ENCODE peak calls at places on chromosomes 11 and 22, in seven cellular contexts. G is Karpas-422, A is keratinocyte, Y is neural progenitor cell, S is A549, C is mammary epithelial cell, W is HCT116. X is an unnamed sample.

GRCh38 chr11:95341246-95341645 is 110.2 kb upstream of the SESN3 start:
- DNase-seq in G (no peak), A (no peak), Y (no peak), S (no peak), C (peak; percentile 43), W (no peak), X (peak; percentile 30)

GRCh38 chr11:2664886-2665746 is 34.7 kb downstream of the KCNQ1OT1 start:
- DNase-seq in G (no peak), A (no peak), Y (no peak), S (no peak), C (no peak), W (no peak), X (no peak)

GRCh38 chr22:46202897-46203589 is 47.0 kb downstream of the CDPF1 start:
- DNase-seq in G (no peak), A (no peak), Y (no peak), S (no peak), C (no peak), W (no peak), X (no peak)

GRCh38 chr11:123194308-123195181 is 503 bp downstream of the CLMP start:
- DNase-seq in G (no peak), A (no peak), Y (peak; percentile 72), S (peak; percentile 39), C (peak; percentile 56), W (no peak), X (peak; percentile 63)

GRCh38 chr11:126782810-126783209 is 217.8 kb downstream of the KIRREL3 start:
- DNase-seq in G (no peak), A (no peak), Y (no peak), S (no peak), C (no peak), W (no peak), X (no peak)

GRCh38 chr11:122642971-122643370 is 12.6 kb upstream of the UBASH3B start:
- DNase-seq in G (no peak), A (no peak), Y (no peak), S (peak; percentile 57), C (no peak), W (no peak), X (no peak)

GRCh38 chr11:111429066-111429506 is 50.0 kb upstream of the POU2AF1 start:
- DNase-seq in G (peak; percentile 100), A (peak; percentile 9), Y (peak; percentile 26), S (no peak), C (peak; percentile 44), W (peak; percentile 39), X (no peak)

GRCh38 chr22:24398409-24398808 is 29.0 kb upstream of the ADORA2A start:
- DNase-seq in G (peak; percentile 53), A (no peak), Y (no peak), S (no peak), C (no peak), W (no peak), X (no peak)

GRCh38 chr11:81749245-81749644 is 984.4 kb downstream of the FAM181B start:
- DNase-seq in G (no peak), A (no peak), Y (no peak), S (no peak), C (no peak), W (no peak), X (no peak)

GRCh38 chr11:112082729-112083128 is 3.8 kb downstream of the TIMM8B start:
- DNase-seq in G (no peak), A (no peak), Y (no peak), S (no peak), C (peak; percentile 31), W (no peak), X (peak; percentile 53)

GRCh38 chr11:117146521-117146920 is 2.4 kb downstream of the PAFAH1B2 start:
- DNase-seq in G (no peak), A (no peak), Y (no peak), S (no peak), C (no peak), W (no peak), X (peak; percentile 36)
- H3K4me2 ChIP-seq in G (no peak overlapping the region), A (peak overlapping the region; percentile 9), Y (no peak overlapping the region), S (no peak overlapping the region), C (peak overlapping the region; percentile 46), W (no peak overlapping the region), X (peak overlapping the region; percentile 75)

GRCh38 chr11:69640995-69641581 is at the start of gene CCND1:
- DNase-seq in G (peak; percentile 56), A (no peak), Y (peak; percentile 96), S (peak; percentile 71), C (peak; percentile 85), W (peak; percentile 85), X (peak; percentile 91)

GRCh38 chr11:69637956-69638871 is 2.7 kb upstream of the CCND1 start:
- DNase-seq in G (no peak), A (no peak), Y (peak; percentile 88), S (peak; percentile 48), C (peak; percentile 54), W (peak; percentile 80), X (peak; percentile 82)

GRCh38 chr11:69638941-69639681 is 1.8 kb upstream of the CCND1 start:
- DNase-seq in G (peak; percentile 52), A (peak; percentile 78), Y (peak; percentile 98), S (peak; percentile 81), C (peak; percentile 95), W (peak; percentile 95), X (peak; percentile 97)

GRCh38 chr11:69640260-69640994 is 529 bp upstream of the CCND1 start:
- DNase-seq in G (peak; percentile 46), A (no peak), Y (peak; percentile 48), S (no peak), C (peak; percentile 52), W (no peak), X (no peak)

GRCh38 chr11:69639843-69640242 is 1.1 kb upstream of the CCND1 start:
- DNase-seq in G (no peak), A (no peak), Y (no peak), S (no peak), C (no peak), W (no peak), X (no peak)
- H3K4me3 ChIP-seq in G (no peak overlapping the region), A (peak overlapping the region; percentile 73), Y (peak overlapping the region; percentile 94), S (peak overlapping the region; percentile 91), C (peak overlapping the region; percentile 74), W (peak overlapping the region; percentile 96), X (peak overlapping the region; percentile 98)

DNA sequence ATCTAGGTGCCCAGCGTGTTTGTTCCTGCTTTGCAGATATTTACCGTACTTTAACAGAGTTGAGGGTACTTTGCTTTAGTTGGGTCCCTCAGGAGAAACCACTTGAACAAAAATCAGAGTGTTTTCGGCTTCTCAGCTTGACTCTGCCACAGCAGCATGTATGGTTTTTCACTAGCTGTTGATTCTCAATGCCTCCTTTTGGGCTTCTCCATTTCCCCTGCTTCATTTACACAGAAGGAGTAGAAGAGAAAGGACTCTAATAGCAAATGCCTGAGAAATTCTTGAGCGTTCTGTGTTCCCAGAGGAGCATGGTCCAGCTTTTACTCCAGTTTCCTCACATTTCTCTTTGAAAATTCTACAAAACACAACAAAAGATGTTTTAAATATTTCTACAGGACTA is 252.1 kb upstream of the CCDC179 start:
- DNase-seq in G (no peak), A (no peak), Y (peak; percentile 3), S (no peak), C (no peak), W (no peak), X (no peak)
- H3K4me2 ChIP-seq in G (no peak overlapping the region), A (no peak overlapping the region), Y (no peak overlapping the region), S (no peak overlapping the region), C (no peak overlapping the region), W (no peak overlapping the region), X (no peak overlapping the region)

DNA sequence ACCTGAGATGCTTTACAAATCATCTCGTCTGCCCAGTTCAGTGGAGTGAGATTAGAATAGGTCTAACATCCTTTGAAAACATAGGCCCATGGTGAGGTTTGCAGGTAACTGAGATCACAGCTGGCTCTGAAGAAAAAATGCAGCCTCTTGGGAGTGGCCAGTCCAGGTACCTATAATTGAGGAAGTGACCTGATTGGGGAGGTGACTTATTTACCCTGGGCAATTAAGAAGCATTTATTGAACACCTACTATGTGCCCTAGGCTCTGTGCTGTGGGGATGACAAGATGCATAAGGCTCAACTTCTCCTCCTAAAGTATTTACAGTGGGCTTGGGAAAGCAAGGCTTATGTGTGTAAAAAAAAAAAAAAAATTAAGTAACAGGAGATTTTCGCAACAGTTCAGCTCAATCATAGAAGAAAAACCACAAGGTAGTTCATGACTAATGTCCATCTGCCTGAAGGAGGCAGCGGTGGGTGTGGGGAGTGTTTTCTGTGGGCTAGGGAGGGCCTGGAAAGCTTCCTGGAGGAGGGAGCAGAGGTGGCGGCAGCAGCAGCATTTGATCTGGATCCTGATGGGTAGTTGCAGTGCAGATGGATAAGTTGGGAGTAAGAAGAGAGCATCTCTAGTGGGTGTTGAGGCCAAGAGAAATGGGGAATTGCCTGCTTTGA is 16.1 kb downstream of the MICAL2 start:
- DNase-seq in G (no peak), A (no peak), Y (no peak), S (no peak), C (peak; percentile 87), W (no peak), X (peak; percentile 92)
- H3K4me3 ChIP-seq in G (no peak overlapping the region), A (no peak overlapping the region), Y (no peak overlapping the region), S (no peak overlapping the region), C (no peak overlapping the region), W (no peak overlapping the region), X (no peak overlapping the region)

GRCh38 chr11:130846606-130847005 is 69.7 kb downstream of the SNX19 start:
- DNase-seq in G (no peak), A (no peak), Y (no peak), S (no peak), C (peak; percentile 68), W (no peak), X (peak; percentile 51)

GRCh38 chr11:130850185-130850944 is 65.9 kb downstream of the SNX19 start:
- DNase-seq in G (no peak), A (no peak), Y (no peak), S (no peak), C (no peak), W (no peak), X (no peak)

GRCh38 chr11:130849215-130849568 is 67.1 kb downstream of the SNX19 start:
- DNase-seq in G (no peak), A (no peak), Y (no peak), S (no peak), C (peak; percentile 82), W (no peak), X (peak; percentile 92)

GRCh38 chr11:130848361-130849214 is 67.7 kb downstream of the SNX19 start:
- DNase-seq in G (no peak), A (no peak), Y (no peak), S (no peak), C (peak; percentile 40), W (no peak), X (no peak)

GRCh38 chr11:130847517-130847916 is 68.8 kb downstream of the SNX19 start:
- DNase-seq in G (no peak), A (peak; percentile 82), Y (no peak), S (peak; percentile 58), C (peak; percentile 99), W (peak; percentile 46), X (peak; percentile 76)
- H3K4me2 ChIP-seq in G (no peak overlapping the region), A (peak overlapping the region; percentile 90), Y (no peak overlapping the region), S (peak overlapping the region; percentile 55), C (peak overlapping the region; percentile 79), W (peak overlapping the region; percentile 53), X (no peak overlapping the region)

GRCh38 chr11:34355726-34356125 is 2.1 kb downstream of the ABTB2 start:
- DNase-seq in G (no peak), A (no peak), Y (no peak), S (no peak), C (no peak), W (no peak), X (no peak)
- H3K4me3 ChIP-seq in G (no peak overlapping the region), A (no peak overlapping the region), Y (no peak overlapping the region), S (peak overlapping the region; percentile 79), C (no peak overlapping the region), W (no peak overlapping the region), X (peak overlapping the region; percentile 55)

GRCh38 chr22:29195964-29196666 is 9.6 kb upstream of the EMID1 start:
- DNase-seq in G (no peak), A (no peak), Y (no peak), S (no peak), C (no peak), W (no peak), X (no peak)
- H3K4me2 ChIP-seq in G (no peak overlapping the region), A (no peak overlapping the region), Y (no peak overlapping the region), S (no peak overlapping the region), C (no peak overlapping the region), W (no peak overlapping the region), X (no peak overlapping the region)

X was measured in fibroblast of lung.